ENCODE peak calls at places on chromosomes 5 and 9, in four cellular contexts. K is sigmoid colon, W is tibial artery, I is cardiac fibroblast. F is an unnamed sample.

GRCh38 chr9:2083552-2083951 is 68.4 kb downstream of the SMARCA2 start:
- DNase-seq in K (no peak), W (no peak), I (no peak), F (no peak)

GRCh38 chr9:81787747-81788632 is 98.6 kb upstream of the TLE1 start:
- DNase-seq in K (peak), W (peak), I (peak), F (no peak)

GRCh38 chr5:179158556-179158955 is 98.4 kb downstream of the ZNF354C start:
- DNase-seq in K (peak), W (peak), I (no peak), F (no peak)

GRCh38 chr5:43192558-43193170 is 639 bp downstream of the NIM1K start:
- DNase-seq in K (peak), W (no peak), I (peak), F (no peak)

GRCh38 chr5:150636391-150637244 is 3.8 kb upstream of the SYNPO start:
- DNase-seq in K (peak), W (peak), I (peak), F (no peak)

GRCh38 chr9:33619666-33620404 is 95.8 kb downstream of the ANKRD18B start:
- DNase-seq in K (no peak), W (no peak), I (peak), F (no peak)

GRCh38 chr9:93287189-93287552 is 103.2 kb downstream of the WNK2 start:
- DNase-seq in K (no peak), W (no peak), I (no peak), F (peak)

GRCh38 chr5:65769539-65769938 is 47.5 kb downstream of the NLN start:
- DNase-seq in K (no peak), W (no peak), I (peak), F (no peak)

GRCh38 chr5:137320056-137321045 is 178.8 kb downstream of the SPOCK1 start:
- DNase-seq in K (no peak), W (no peak), I (peak), F (no peak)

GRCh38 chr9:122005597-122005996 is 87.5 kb downstream of the TTLL11 start:
- DNase-seq in K (no peak), W (no peak), I (peak), F (peak)

GRCh38 chr9:841371-842209 is at the start of gene DMRT1:
- DNase-seq in K (no peak), W (no peak), I (no peak), F (no peak)

DNA sequence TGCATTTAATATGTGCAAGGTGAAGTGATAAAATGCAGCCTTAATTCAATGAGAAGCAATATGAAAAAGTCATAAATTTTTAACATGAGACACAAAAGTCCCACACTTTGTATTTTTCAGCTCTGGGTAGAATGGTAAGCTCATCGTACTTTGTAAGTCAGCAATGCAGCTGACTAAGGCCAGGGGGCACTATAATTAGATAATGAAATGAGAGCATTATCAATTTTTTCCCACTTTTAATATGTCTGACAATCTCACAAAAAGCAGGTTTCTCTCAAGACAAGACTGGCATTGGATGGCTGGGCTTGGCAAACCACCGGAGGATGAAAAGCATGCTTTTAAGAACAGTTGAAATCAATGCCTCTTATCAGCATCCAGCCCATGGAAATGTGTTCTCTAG is 162.8 kb downstream of the FAM174A start:
- DNase-seq in K (no peak), W (no peak), I (no peak), F (no peak)
- TF ChIP-seq CTCF in K (no peak), W (no peak), I (no peak), F (peak)

GRCh38 chr9:6049798-6050197 is 34.4 kb upstream of the RANBP6 start:
- DNase-seq in K (no peak), W (no peak), I (peak), F (no peak)
- TF ChIP-seq CTCF in K (no peak), W (no peak), I (peak), F (peak)

GRCh38 chr5:86684222-86684621 is 66.5 kb downstream of the COX7C start:
- DNase-seq in K (no peak), W (no peak), I (peak), F (no peak)

GRCh38 chr5:86688414-86688813 is 70.7 kb downstream of the COX7C start:
- DNase-seq in K (no peak), W (no peak), I (no peak), F (no peak)

GRCh38 chr5:86689103-86689729 is 71.5 kb downstream of the COX7C start:
- DNase-seq in K (no peak), W (no peak), I (no peak), F (no peak)
- TF ChIP-seq CTCF in K (no peak), W (no peak), I (no peak), F (no peak)

DNA sequence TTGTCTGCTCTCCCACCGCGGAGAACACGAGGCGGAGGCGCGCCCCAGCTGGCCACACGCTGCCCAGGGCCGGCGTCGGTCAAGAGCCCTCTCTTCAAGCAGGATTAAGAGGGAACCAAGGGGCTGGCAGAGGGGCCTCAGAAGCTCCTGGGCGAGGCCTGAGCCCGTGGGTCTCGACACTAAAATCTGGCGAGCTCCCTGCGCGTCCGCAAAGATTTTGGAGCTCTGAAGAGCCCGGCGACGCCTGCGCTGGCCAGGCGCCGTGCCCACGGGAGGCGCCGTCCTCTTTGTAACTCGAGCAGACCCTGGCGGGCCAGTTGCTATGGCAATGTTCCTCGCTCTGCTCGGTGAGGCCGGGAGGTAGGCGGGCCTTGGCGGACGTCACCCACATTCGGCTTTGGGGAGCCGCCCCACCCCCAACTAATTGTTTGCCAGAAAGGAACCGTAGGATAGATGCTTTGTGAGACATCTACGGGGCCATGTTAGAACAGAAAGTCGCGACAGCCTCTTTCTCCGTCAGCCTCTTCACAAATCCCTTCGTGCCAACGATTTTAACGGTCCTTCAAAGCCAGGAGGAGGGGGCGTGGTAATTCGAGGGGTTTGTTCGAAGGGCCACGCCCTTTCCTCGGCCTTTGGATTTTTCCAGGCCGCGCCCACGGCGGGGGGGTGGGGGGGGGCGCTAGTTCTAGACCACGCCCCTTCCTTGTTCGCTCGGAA is 735 bp upstream of the CNOT8 start:
- DNase-seq in K (peak), W (peak), I (peak), F (peak)
- TF ChIP-seq CTCF in K (no peak), W (no peak), I (peak), F (no peak)

DNA sequence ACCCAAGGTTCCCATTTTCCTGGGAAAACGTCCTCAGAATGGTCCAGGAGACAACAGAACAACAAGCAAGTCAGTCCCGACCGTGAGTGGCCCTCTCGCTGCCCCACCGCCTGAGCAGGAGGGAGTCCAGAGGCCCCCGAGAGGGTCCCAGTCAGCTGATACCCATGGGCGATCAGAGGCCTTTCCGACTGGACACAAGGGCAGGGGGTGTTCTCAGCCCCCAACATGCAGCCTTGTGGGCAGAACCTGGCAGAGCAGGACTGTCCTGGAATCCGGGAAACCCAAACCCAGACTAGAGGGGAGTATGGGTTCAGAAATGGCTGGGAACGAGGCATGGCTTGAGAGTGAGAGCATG is 4.5 kb downstream of the SPATA31E1 start:
- DNase-seq in K (no peak), W (no peak), I (no peak), F (no peak)
- TF ChIP-seq CTCF in K (no peak), W (no peak), I (no peak), F (no peak)

DNA sequence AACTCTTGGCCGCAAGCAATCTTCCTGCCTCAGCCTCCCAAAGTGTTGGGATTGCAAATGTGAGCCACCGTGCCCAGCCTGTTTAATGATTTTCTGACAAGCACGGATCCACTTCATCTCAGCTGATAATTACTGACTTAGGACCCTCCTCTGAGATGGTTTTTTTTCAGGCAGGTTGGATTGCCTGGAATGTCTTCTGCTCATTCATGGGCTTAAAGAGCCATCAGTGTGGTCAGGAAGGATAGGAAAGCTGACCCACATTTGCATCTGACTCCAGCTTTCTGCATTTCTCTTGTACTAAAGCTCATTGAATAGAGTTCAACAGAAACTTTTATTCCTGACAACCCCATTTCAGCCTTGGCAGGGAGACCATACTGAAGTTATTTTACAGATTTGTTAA is 26.3 kb downstream of the ADCY2 start:
- DNase-seq in K (no peak), W (no peak), I (no peak), F (no peak)
- TF ChIP-seq CTCF in K (no peak), W (no peak), I (no peak), F (no peak)

GRCh38 chr5:7805379-7805778 is 45.6 kb downstream of the CFAP90 start:
- DNase-seq in K (no peak), W (no peak), I (peak), F (no peak)
- TF ChIP-seq CTCF in K (no peak), W (no peak), I (no peak), F (peak)

F was measured in type B pancreatic cell.